ENCODE peak calls at places on chromosomes 12 and 14, in nine cellular contexts. K is OCI-LY7, Y is fibroblast of villous mesenchyme, V is HFF-Myc, G is neural crest cell, E is A673, J is keratinocyte, C is endothelial cell, W is astrocyte of the spinal cord. Q is an unnamed sample.

GRCh38 chr12:75641031-75641780 is 129.8 kb upstream of the KRR1 start:
- DNase-seq in K (peak), E (peak), Y (peak), V (peak), J (no peak), W (peak), C (no peak), G (no peak), Q (no peak)

GRCh38 chr14:93984070-93984469 is 7.7 kb upstream of the ASB2 start:
- DNase-seq in E (no peak), Y (no peak), G (no peak), V (no peak), C (no peak), W (no peak), K (no peak), J (no peak), Q (no peak)

GRCh38 chr12:123941485-123942276 is 30.9 kb downstream of the CCDC92 start:
- DNase-seq in Y (no peak), V (no peak), E (no peak), J (no peak), K (no peak), C (no peak), G (no peak), W (no peak), Q (no peak)

GRCh38 chr14:24808412-24808811 is 174.4 kb upstream of the GZMB start:
- DNase-seq in J (no peak), W (no peak), C (no peak), V (no peak), E (no peak), Y (no peak), K (no peak), G (no peak), Q (no peak)

GRCh38 chr14:71246539-71246938 is 339.3 kb downstream of the PCNX1 start:
- DNase-seq in W (no peak), Y (no peak), J (no peak), G (no peak), K (no peak), V (no peak), E (no peak), C (no peak), Q (no peak)

GRCh38 chr12:34391771-34392581 is 369.7 kb downstream of the ALG10 start:
- DNase-seq in C (no peak), V (no peak), W (no peak), K (no peak), G (no peak), Y (no peak), E (no peak), J (no peak), Q (no peak)

GRCh38 chr14:92316937-92317336 is 6.0 kb upstream of the SLC24A4 start:
- DNase-seq in C (no peak), Y (no peak), J (peak), G (no peak), K (peak), V (no peak), W (no peak), E (no peak), Q (no peak)

GRCh38 chr12:50160643-50161042 is 6.5 kb downstream of the CERS5 start:
- DNase-seq in J (no peak), G (no peak), Y (no peak), K (no peak), E (no peak), V (no peak), C (no peak), W (no peak), Q (no peak)

GRCh38 chr12:46088040-46088439 is 97.7 kb upstream of the SCAF11 start:
- DNase-seq in E (no peak), C (no peak), K (no peak), J (no peak), Y (no peak), V (no peak), G (no peak), W (no peak), Q (no peak)

GRCh38 chr14:62101650-62102355 is 339.6 kb downstream of the SNAPC1 start:
- DNase-seq in K (no peak), W (no peak), Y (no peak), V (no peak), G (no peak), C (no peak), E (no peak), J (no peak), Q (no peak)

GRCh38 chr14:105890474-105891220 is 364.3 kb downstream of the TMEM121 start:
- DNase-seq in C (no peak), V (no peak), E (no peak), Y (no peak), J (no peak), G (no peak), K (no peak), W (no peak), Q (no peak)

GRCh38 chr14:89996963-89997362 is 41.2 kb downstream of the TDP1 start:
- DNase-seq in K (no peak), W (no peak), G (no peak), E (no peak), V (no peak), J (no peak), C (no peak), Y (no peak), Q (no peak)

GRCh38 chr12:15044461-15044860 is 71.6 kb downstream of the PDE6H start:
- DNase-seq in C (no peak), Y (peak), J (no peak), K (no peak), G (no peak), V (no peak), W (peak), E (no peak), Q (no peak)

GRCh38 chr12:16385779-16386646 is 38.6 kb downstream of the MGST1 start:
- DNase-seq in J (no peak), E (peak), C (peak), W (peak), V (peak), K (peak), G (no peak), Y (peak), Q (no peak)

GRCh38 chr14:104593241-104593701 is 11.3 kb downstream of the TMEM179 start:
- DNase-seq in E (no peak), W (no peak), Y (no peak), J (no peak), C (no peak), K (no peak), G (no peak), V (no peak), Q (peak)

GRCh38 chr14:82704218-82704617 is 1170.6 kb upstream of the SEL1L start:
- DNase-seq in W (no peak), G (no peak), V (no peak), E (no peak), C (no peak), Y (no peak), K (no peak), J (no peak), Q (no peak)

GRCh38 chr12:132953163-132953425 is 3.0 kb downstream of the ZNF605 start:
- DNase-seq in E (no peak), Y (no peak), C (no peak), W (no peak), V (no peak), K (no peak), J (no peak), G (no peak), Q (no peak)

GRCh38 chr14:30603402-30603801 is 18.7 kb upstream of the SCFD1 start:
- DNase-seq in C (no peak), G (no peak), K (no peak), V (no peak), J (no peak), W (no peak), Y (no peak), E (no peak), Q (no peak)

GRCh38 chr12:41067941-41068645 is 120.0 kb upstream of the PDZRN4 start:
- DNase-seq in Y (no peak), J (no peak), E (no peak), W (no peak), C (no peak), V (no peak), G (no peak), K (no peak), Q (no peak)

GRCh38 chr14:39472078-39472477 is 39.8 kb upstream of the FBXO33 start:
- DNase-seq in J (no peak), V (no peak), K (no peak), E (no peak), C (no peak), G (no peak), Y (no peak), W (no peak), Q (no peak)

GRCh38 chr14:71586131-71586893 is 345.9 kb upstream of the RGS6 start:
- DNase-seq in K (no peak), G (no peak), W (peak), J (no peak), V (no peak), C (no peak), E (peak), Y (peak), Q (no peak)

GRCh38 chr14:34363733-34364134 is 98.3 kb downstream of the SPTSSA start:
- DNase-seq in C (no peak), K (no peak), G (no peak), V (no peak), Y (peak), E (no peak), W (no peak), J (peak), Q (no peak)

GRCh38 chr14:55926007-55926406 is 192.2 kb upstream of the PELI2 start:
- DNase-seq in E (no peak), V (no peak), W (no peak), G (no peak), K (no peak), Y (no peak), J (no peak), C (no peak), Q (no peak)

GRCh38 chr12:126667340-126667739 is 1599.6 kb upstream of the TMEM132C start:
- DNase-seq in Y (peak), E (no peak), W (peak), V (peak), C (no peak), G (no peak), J (no peak), K (no peak), Q (no peak)

GRCh38 chr12:25151476-25151875 is 43.5 kb downstream of the DNAI7 start:
- DNase-seq in C (peak), V (peak), G (no peak), J (peak), K (no peak), Y (peak), W (peak), E (peak), Q (no peak)

GRCh38 chr12:85036241-85036707 is at the start of the genes LRRIQ1 and TSPAN19:
- DNase-seq in E (peak), V (peak), J (peak), W (peak), C (peak), G (peak), K (peak), Y (peak), Q (peak)

GRCh38 chr14:49621114-49621881 is 699 bp downstream of the MGAT2 start:
- DNase-seq in G (peak), E (peak), K (peak), J (no peak), W (no peak), C (peak), V (no peak), Y (peak), Q (peak)
- TF ChIP-seq CTCF in G (no peak), E (no peak), K (no peak), J (no peak), W (no peak), C (no peak), V (no peak), Y (no peak), Q (no peak)

DNA sequence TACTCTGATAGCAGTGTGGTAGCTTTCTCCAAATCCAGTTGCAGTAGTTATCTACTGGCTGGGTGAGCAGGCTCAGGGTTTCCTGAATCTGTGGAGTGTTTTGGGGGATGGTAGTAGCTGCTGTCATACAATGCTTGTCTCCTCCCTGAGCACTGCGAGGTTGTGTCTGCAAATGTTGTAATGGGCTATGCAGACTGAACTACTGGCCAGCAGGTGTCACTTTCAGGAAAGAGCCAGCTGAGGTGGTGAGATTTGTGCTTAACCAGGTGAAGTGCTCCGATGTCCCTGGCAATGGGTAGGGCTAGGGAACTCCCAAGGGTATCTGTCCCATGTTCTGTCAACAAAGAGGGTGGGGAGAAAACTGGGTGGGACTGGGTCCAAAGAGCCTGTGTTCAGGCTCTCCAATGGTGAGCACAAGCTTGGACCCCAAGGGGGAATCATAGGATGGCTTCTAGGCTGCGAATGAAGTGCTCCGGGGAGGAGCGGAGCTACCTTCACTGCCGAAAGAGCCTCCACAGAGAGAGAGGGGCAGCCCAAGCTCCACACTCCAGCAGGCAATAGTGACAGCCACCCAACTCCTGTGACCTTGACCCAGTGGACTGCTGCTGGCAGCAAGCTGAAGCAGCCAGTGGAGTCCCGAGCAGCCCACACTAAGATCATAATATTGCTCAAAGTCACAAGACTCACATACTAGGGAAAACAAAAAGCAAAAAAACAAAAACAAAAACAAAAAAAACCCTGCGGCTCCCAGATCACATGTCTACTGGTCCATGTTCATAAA is 1324.0 kb upstream of the USP15 start:
- DNase-seq in G (no peak), C (no peak), J (no peak), Y (no peak), W (no peak), V (no peak), K (no peak), E (no peak), Q (no peak)
- TF ChIP-seq CTCF in G (no peak), C (no peak), J (no peak), Y (no peak), W (no peak), V (no peak), K (no peak), E (no peak), Q (no peak)

DNA sequence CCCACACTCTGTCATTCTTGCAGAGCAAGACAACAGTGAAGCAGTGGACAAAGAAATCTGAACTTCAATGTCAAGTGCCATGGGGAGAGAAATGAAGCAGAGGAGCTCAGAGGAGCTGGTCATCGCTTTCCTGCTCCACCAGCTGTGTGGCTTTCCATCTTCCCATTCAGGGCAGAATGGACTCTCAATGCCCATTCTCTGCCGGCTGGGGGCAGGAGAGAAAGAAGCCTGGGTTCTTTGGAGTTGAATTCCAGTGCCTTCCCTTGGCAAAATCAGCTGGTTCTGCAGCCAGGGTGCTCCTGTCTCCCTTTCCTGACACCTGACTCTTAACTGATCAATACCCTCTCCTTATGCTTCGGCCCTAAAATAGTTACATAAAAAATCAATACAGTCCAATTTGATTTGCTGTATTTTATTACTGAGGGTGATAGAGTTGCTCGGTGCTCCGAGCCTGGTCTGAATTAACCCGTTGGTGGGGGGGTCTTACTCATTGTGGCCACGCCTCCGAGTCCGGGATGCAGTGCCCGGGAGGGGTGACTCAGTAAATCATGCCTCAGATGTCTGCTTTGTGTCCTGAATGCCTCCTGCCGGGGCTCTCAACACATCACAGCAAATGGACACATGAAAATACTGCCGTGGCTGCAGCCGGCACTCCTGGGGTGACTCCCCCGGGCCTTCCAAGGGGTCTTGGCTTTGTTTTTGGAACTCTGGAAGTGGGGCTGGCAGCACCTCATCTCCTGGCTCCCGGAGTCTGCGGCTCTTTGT is 128.7 kb downstream of the AACS start:
- DNase-seq in C (no peak), W (peak), E (peak), V (no peak), Y (no peak), G (no peak), K (no peak), J (no peak), Q (peak)
- TF ChIP-seq CTCF in C (no peak), W (no peak), E (peak), V (no peak), Y (no peak), G (no peak), K (peak), J (no peak), Q (no peak)

GRCh38 chr12:2797721-2798418 is 3.1 kb downstream of the FKBP4 start:
- DNase-seq in K (no peak), E (no peak), J (no peak), W (no peak), G (no peak), V (no peak), C (no peak), Y (peak), Q (no peak)

GRCh38 chr12:2794261-2794735 is 472 bp upstream of the FKBP4 start:
- DNase-seq in Y (no peak), G (no peak), V (no peak), J (no peak), E (peak), W (no peak), K (peak), C (no peak), Q (no peak)

GRCh38 chr12:2794736-2795289 is at the start of gene FKBP4:
- DNase-seq in W (peak), J (peak), V (peak), E (peak), Y (peak), K (peak), G (peak), C (peak), Q (peak)

GRCh38 chr12:2795291-2796186 is 769 bp downstream of the FKBP4 start:
- DNase-seq in C (peak), J (no peak), K (peak), G (peak), V (no peak), W (peak), E (peak), Y (peak), Q (peak)

GRCh38 chr12:2796187-2796663 is 1.5 kb downstream of the FKBP4 start:
- DNase-seq in E (no peak), C (peak), W (no peak), V (no peak), Y (no peak), G (no peak), K (no peak), J (no peak), Q (no peak)
- TF ChIP-seq CTCF in E (no peak), C (no peak), W (no peak), V (no peak), Y (peak), G (no peak), K (peak), J (peak), Q (no peak)

GRCh38 chr12:113647048-113647447 is 175.4 kb upstream of the LHX5 start:
- DNase-seq in E (peak), W (no peak), G (peak), K (peak), Y (no peak), J (no peak), C (peak), V (no peak), Q (peak)
- TF ChIP-seq CTCF in E (peak), W (no peak), G (no peak), K (peak), Y (no peak), J (no peak), C (peak), V (no peak), Q (peak)

Q was measured in glutamatergic neuron.